ENCODE peak calls at places on chromosomes 6 and 20, in ten cellular contexts. One of them, this sample, is unnamed.

GRCh38 chr20:48597521-48598302 is 230.1 kb downstream of the PREX1 start:
- DNase-seq in activated T-cell treated with anti-CD3 and anti-CD28 coated beads for 1 hour: no peak
- DNase-seq in WTC11: peak
- DNase-seq in OCI-M1: no peak
- DNase-seq in NCI-H1436: no peak
- DNase-seq in RCC 7860: no peak
- DNase-seq in iris pigment epithelial cell: peak
- DNase-seq in psoas muscle: no peak
- DNase-seq in body of pancreas: no peak
- DNase-seq in Ammon's horn: no peak
- DNase-seq in this sample: no peak

GRCh38 chr20:54340667-54341081 is 132.8 kb downstream of the PFDN4 start:
- DNase-seq in OCI-M1: no peak
- DNase-seq in iris pigment epithelial cell: peak
- DNase-seq in RCC 7860: no peak
- DNase-seq in body of pancreas: no peak
- DNase-seq in activated T-cell treated with anti-CD3 and anti-CD28 coated beads for 1 hour: no peak
- DNase-seq in WTC11: no peak
- DNase-seq in NCI-H1436: no peak
- DNase-seq in Ammon's horn: no peak
- DNase-seq in psoas muscle: no peak
- DNase-seq in this sample: no peak

GRCh38 chr20:10344953-10345352 is 89.1 kb downstream of the MKKS start:
- DNase-seq in psoas muscle: no peak
- DNase-seq in NCI-H1436: no peak
- DNase-seq in iris pigment epithelial cell: no peak
- DNase-seq in WTC11: no peak
- DNase-seq in Ammon's horn: no peak
- DNase-seq in body of pancreas: no peak
- DNase-seq in OCI-M1: no peak
- DNase-seq in RCC 7860: no peak
- DNase-seq in activated T-cell treated with anti-CD3 and anti-CD28 coated beads for 1 hour: no peak
- DNase-seq in this sample: no peak

GRCh38 chr6:44002071-44002590 is 125.1 kb downstream of the MRPL14 start:
- DNase-seq in activated T-cell treated with anti-CD3 and anti-CD28 coated beads for 1 hour: no peak
- DNase-seq in RCC 7860: peak
- DNase-seq in OCI-M1: no peak
- DNase-seq in body of pancreas: peak
- DNase-seq in WTC11: peak
- DNase-seq in iris pigment epithelial cell: no peak
- DNase-seq in Ammon's horn: no peak
- DNase-seq in NCI-H1436: no peak
- DNase-seq in psoas muscle: no peak
- DNase-seq in this sample: no peak

GRCh38 chr6:20789162-20789561 is 254.9 kb downstream of the CDKAL1 start:
- DNase-seq in NCI-H1436: peak
- DNase-seq in iris pigment epithelial cell: peak
- DNase-seq in body of pancreas: no peak
- DNase-seq in WTC11: no peak
- DNase-seq in OCI-M1: peak
- DNase-seq in activated T-cell treated with anti-CD3 and anti-CD28 coated beads for 1 hour: no peak
- DNase-seq in Ammon's horn: peak
- DNase-seq in psoas muscle: no peak
- DNase-seq in RCC 7860: no peak
- DNase-seq in this sample: no peak

GRCh38 chr20:62020935-62021701 is 44.6 kb downstream of the TAF4 start:
- DNase-seq in Ammon's horn: peak
- DNase-seq in NCI-H1436: no peak
- DNase-seq in body of pancreas: peak
- DNase-seq in activated T-cell treated with anti-CD3 and anti-CD28 coated beads for 1 hour: no peak
- DNase-seq in OCI-M1: no peak
- DNase-seq in RCC 7860: no peak
- DNase-seq in WTC11: no peak
- DNase-seq in iris pigment epithelial cell: peak
- DNase-seq in psoas muscle: peak
- DNase-seq in this sample: peak

GRCh38 chr20:21493049-21493448 is 20.8 kb downstream of the NKX2-2 start:
- DNase-seq in NCI-H1436: no peak
- DNase-seq in Ammon's horn: no peak
- DNase-seq in psoas muscle: no peak
- DNase-seq in body of pancreas: no peak
- DNase-seq in WTC11: no peak
- DNase-seq in OCI-M1: no peak
- DNase-seq in activated T-cell treated with anti-CD3 and anti-CD28 coated beads for 1 hour: no peak
- DNase-seq in RCC 7860: no peak
- DNase-seq in iris pigment epithelial cell: no peak
- DNase-seq in this sample: no peak

GRCh38 chr6:110543106-110543505 is 66.7 kb upstream of the SLC22A16 start:
- DNase-seq in RCC 7860: no peak
- DNase-seq in NCI-H1436: peak
- DNase-seq in OCI-M1: no peak
- DNase-seq in WTC11: no peak
- DNase-seq in activated T-cell treated with anti-CD3 and anti-CD28 coated beads for 1 hour: no peak
- DNase-seq in psoas muscle: no peak
- DNase-seq in body of pancreas: no peak
- DNase-seq in iris pigment epithelial cell: no peak
- DNase-seq in Ammon's horn: peak
- DNase-seq in this sample: peak

GRCh38 chr6:72649032-72649984 is 27.4 kb downstream of the KCNQ5 start:
- DNase-seq in OCI-M1: peak
- DNase-seq in Ammon's horn: no peak
- DNase-seq in psoas muscle: no peak
- DNase-seq in iris pigment epithelial cell: peak
- DNase-seq in NCI-H1436: no peak
- DNase-seq in RCC 7860: peak
- DNase-seq in WTC11: no peak
- DNase-seq in body of pancreas: no peak
- DNase-seq in activated T-cell treated with anti-CD3 and anti-CD28 coated beads for 1 hour: no peak
- DNase-seq in this sample: no peak

GRCh38 chr6:149129401-149130077 is 188.0 kb upstream of the TAB2 start:
- DNase-seq in NCI-H1436: no peak
- DNase-seq in body of pancreas: no peak
- DNase-seq in iris pigment epithelial cell: peak
- DNase-seq in RCC 7860: peak
- DNase-seq in psoas muscle: peak
- DNase-seq in activated T-cell treated with anti-CD3 and anti-CD28 coated beads for 1 hour: no peak
- DNase-seq in OCI-M1: peak
- DNase-seq in Ammon's horn: no peak
- DNase-seq in WTC11: no peak
- DNase-seq in this sample: no peak

GRCh38 chr6:67475700-67476099 is 1159.4 kb upstream of the ADGRB3 start:
- DNase-seq in activated T-cell treated with anti-CD3 and anti-CD28 coated beads for 1 hour: no peak
- DNase-seq in RCC 7860: no peak
- DNase-seq in iris pigment epithelial cell: no peak
- DNase-seq in body of pancreas: no peak
- DNase-seq in psoas muscle: no peak
- DNase-seq in WTC11: no peak
- DNase-seq in NCI-H1436: no peak
- DNase-seq in Ammon's horn: no peak
- DNase-seq in OCI-M1: no peak
- DNase-seq in this sample: no peak

GRCh38 chr6:109258129-109258528 is 124.1 kb downstream of the CD164 start:
- DNase-seq in RCC 7860: no peak
- DNase-seq in iris pigment epithelial cell: no peak
- DNase-seq in OCI-M1: no peak
- DNase-seq in WTC11: no peak
- DNase-seq in NCI-H1436: no peak
- DNase-seq in body of pancreas: no peak
- DNase-seq in psoas muscle: no peak
- DNase-seq in Ammon's horn: no peak
- DNase-seq in activated T-cell treated with anti-CD3 and anti-CD28 coated beads for 1 hour: no peak
- DNase-seq in this sample: no peak

GRCh38 chr20:60246751-60247150 is 288.5 kb downstream of the CDH26 start:
- DNase-seq in NCI-H1436: no peak
- DNase-seq in WTC11: no peak
- DNase-seq in OCI-M1: no peak
- DNase-seq in Ammon's horn: no peak
- DNase-seq in RCC 7860: no peak
- DNase-seq in iris pigment epithelial cell: no peak
- DNase-seq in activated T-cell treated with anti-CD3 and anti-CD28 coated beads for 1 hour: no peak
- DNase-seq in body of pancreas: no peak
- DNase-seq in psoas muscle: no peak
- DNase-seq in this sample: no peak

GRCh38 chr20:62409935-62410741 is 3.1 kb upstream of the CABLES2 start:
- DNase-seq in WTC11: peak
- DNase-seq in body of pancreas: peak
- DNase-seq in Ammon's horn: no peak
- DNase-seq in NCI-H1436: peak
- DNase-seq in iris pigment epithelial cell: peak
- DNase-seq in activated T-cell treated with anti-CD3 and anti-CD28 coated beads for 1 hour: no peak
- DNase-seq in OCI-M1: peak
- DNase-seq in RCC 7860: peak
- DNase-seq in psoas muscle: peak
- DNase-seq in this sample: no peak

GRCh38 chr6:144753023-144753705 is 468.0 kb downstream of the UTRN start:
- DNase-seq in activated T-cell treated with anti-CD3 and anti-CD28 coated beads for 1 hour: no peak
- DNase-seq in RCC 7860: no peak
- DNase-seq in body of pancreas: no peak
- DNase-seq in Ammon's horn: no peak
- DNase-seq in iris pigment epithelial cell: no peak
- DNase-seq in NCI-H1436: no peak
- DNase-seq in WTC11: no peak
- DNase-seq in psoas muscle: no peak
- DNase-seq in OCI-M1: peak
- DNase-seq in this sample: no peak

GRCh38 chr20:62733891-62734290 is 25.3 kb downstream of the NTSR1 start:
- DNase-seq in Ammon's horn: no peak
- DNase-seq in WTC11: no peak
- DNase-seq in NCI-H1436: no peak
- DNase-seq in body of pancreas: no peak
- DNase-seq in OCI-M1: no peak
- DNase-seq in psoas muscle: no peak
- DNase-seq in iris pigment epithelial cell: no peak
- DNase-seq in activated T-cell treated with anti-CD3 and anti-CD28 coated beads for 1 hour: no peak
- DNase-seq in RCC 7860: no peak
- DNase-seq in this sample: no peak

GRCh38 chr6:50007821-50008220 is 14.0 kb downstream of the DEFB110 start:
- DNase-seq in iris pigment epithelial cell: peak
- DNase-seq in NCI-H1436: no peak
- DNase-seq in Ammon's horn: no peak
- DNase-seq in WTC11: no peak
- DNase-seq in body of pancreas: no peak
- DNase-seq in psoas muscle: no peak
- DNase-seq in activated T-cell treated with anti-CD3 and anti-CD28 coated beads for 1 hour: no peak
- DNase-seq in OCI-M1: no peak
- DNase-seq in RCC 7860: no peak
- DNase-seq in this sample: no peak

GRCh38 chr20:57716202-57716601 is 6.4 kb upstream of the PMEPA1 start:
- DNase-seq in psoas muscle: no peak
- DNase-seq in body of pancreas: no peak
- DNase-seq in RCC 7860: peak
- DNase-seq in iris pigment epithelial cell: peak
- DNase-seq in WTC11: no peak
- DNase-seq in NCI-H1436: no peak
- DNase-seq in activated T-cell treated with anti-CD3 and anti-CD28 coated beads for 1 hour: no peak
- DNase-seq in OCI-M1: no peak
- DNase-seq in Ammon's horn: no peak
- DNase-seq in this sample: no peak